ENCODE peak calls at places on chromosomes 16 and 17, in eight cellular contexts. O, V, G, J, D, U, X and Q are unnamed samples. For H3K4me1, the result is how much of the 10 kb centered on the place peaks cover.

GRCh38 chr17:35895602-35896001 is 15.4 kb upstream of the CCL5 start:
- DNase-seq in O (no peak), V (no peak), G (no peak), J (no peak), D (no peak), U (no peak), X (no peak), Q (no peak)

GRCh38 chr16:27222499-27223225 is 19.3 kb downstream of the KDM8 start:
- DNase-seq in O (no peak), V (peak), G (no peak), J (peak), D (no peak), U (peak), X (no peak), Q (peak)

GRCh38 chr16:66850115-66850815 is 6.1 kb downstream of the CA7 start:
- DNase-seq in O (no peak), V (no peak), G (no peak), J (no peak), D (peak), U (no peak), X (no peak), Q (no peak)

GRCh38 chr17:10161392-10161791 is 37.0 kb downstream of the GAS7 start:
- DNase-seq in O (no peak), V (no peak), G (no peak), J (no peak), D (no peak), U (no peak), X (no peak), Q (no peak)

GRCh38 chr17:60390881-60391418 is 983 bp downstream of the USP32 start:
- DNase-seq in O (no peak), V (peak), G (peak), J (no peak), D (no peak), U (peak), X (peak), Q (peak)

GRCh38 chr16:72149676-72150464 is 22.1 kb downstream of the PMFBP1 start:
- DNase-seq in O (no peak), V (peak), G (no peak), J (no peak), D (no peak), U (no peak), X (no peak), Q (no peak)

GRCh38 chr16:82655720-82656500 is 29.1 kb downstream of the CDH13 start:
- DNase-seq in O (no peak), V (no peak), G (no peak), J (no peak), D (no peak), U (no peak), X (no peak), Q (no peak)

GRCh38 chr17:40596261-40596919 is 31.1 kb upstream of the CCR7 start:
- DNase-seq in O (peak), V (peak), G (peak), J (no peak), D (no peak), U (no peak), X (no peak), Q (no peak)

GRCh38 chr16:48405153-48405552 is 19.9 kb upstream of the SIAH1 start:
- DNase-seq in O (no peak), V (no peak), G (no peak), J (no peak), D (no peak), U (no peak), X (no peak), Q (no peak)

GRCh38 chr17:67469208-67469980 is 92.3 kb downstream of the PITPNC1 start:
- DNase-seq in O (no peak), V (no peak), G (no peak), J (peak), D (no peak), U (peak), X (no peak), Q (no peak)

DNA sequence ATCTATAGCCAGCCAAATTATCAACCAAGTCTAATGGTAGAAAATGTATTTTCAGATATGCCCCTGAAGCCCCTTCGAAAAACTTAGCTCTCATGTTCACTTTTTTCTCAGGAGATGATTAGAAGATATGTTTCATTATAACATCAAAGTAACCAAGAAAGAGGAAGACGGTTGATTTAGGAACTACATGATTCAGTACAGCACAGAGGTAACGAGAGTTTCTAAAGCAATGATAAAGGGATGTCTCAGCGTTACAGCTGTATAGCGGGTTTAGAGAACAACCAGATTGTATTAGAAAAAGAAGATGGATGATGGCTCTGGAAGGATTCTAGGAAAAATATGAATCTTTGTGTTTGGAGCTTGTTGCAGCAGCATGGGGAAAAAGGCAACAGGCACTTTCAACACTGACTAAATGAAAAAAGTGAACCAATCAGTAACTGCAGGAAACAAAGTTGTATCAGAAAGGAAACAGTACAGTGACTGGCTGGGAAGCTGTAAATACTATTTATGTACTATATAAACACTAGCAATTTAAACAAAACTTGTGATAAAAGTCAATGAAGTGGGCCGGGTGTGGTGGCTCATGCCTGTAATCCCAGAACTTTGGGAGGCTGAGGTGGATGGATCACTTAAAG is 21.5 kb downstream of the MBTD1 start:
- DNase-seq in O (no peak), V (no peak), G (no peak), J (no peak), D (no peak), U (no peak), X (no peak), Q (no peak)
- H3K27ac ChIP-seq in O (no peak), V (no peak), G (no peak), J (no peak), D (no peak), U (no peak), X (no peak), Q (no peak)

GRCh38 chr16:54805648-54806047 is 125.0 kb upstream of the IRX5 start:
- DNase-seq in O (no peak), V (no peak), G (no peak), J (no peak), D (no peak), U (no peak), X (no peak), Q (no peak)
- H3K4me3 ChIP-seq in O (no peak), V (no peak), G (no peak), J (no peak), D (no peak), U (no peak), X (no peak), Q (no peak)

GRCh38 chr17:8963665-8964258 is 1.7 kb downstream of the PIK3R5 start:
- DNase-seq in O (no peak), V (no peak), G (no peak), J (no peak), D (no peak), U (no peak), X (no peak), Q (no peak)
- H3K4me1 ChIP-seq in O (under half), V (under half), G (under half), J (under half), D (under half), U (under half), X (under half), Q (under half)

GRCh38 chr17:2082003-2082862 is 27.3 kb downstream of the HIC1 start:
- DNase-seq in O (no peak), V (peak), G (no peak), J (no peak), D (no peak), U (no peak), X (no peak), Q (no peak)
- H3K27ac ChIP-seq in O (no peak), V (no peak), G (no peak), J (peak), D (peak), U (peak), X (no peak), Q (peak)

GRCh38 chr17:42761638-42762037 is 611 bp downstream of the RAMP2 start:
- DNase-seq in O (no peak), V (no peak), G (no peak), J (no peak), D (no peak), U (no peak), X (no peak), Q (no peak)
- H3K4me3 ChIP-seq in O (no peak), V (no peak), G (no peak), J (peak), D (peak), U (no peak), X (peak), Q (peak)

DNA sequence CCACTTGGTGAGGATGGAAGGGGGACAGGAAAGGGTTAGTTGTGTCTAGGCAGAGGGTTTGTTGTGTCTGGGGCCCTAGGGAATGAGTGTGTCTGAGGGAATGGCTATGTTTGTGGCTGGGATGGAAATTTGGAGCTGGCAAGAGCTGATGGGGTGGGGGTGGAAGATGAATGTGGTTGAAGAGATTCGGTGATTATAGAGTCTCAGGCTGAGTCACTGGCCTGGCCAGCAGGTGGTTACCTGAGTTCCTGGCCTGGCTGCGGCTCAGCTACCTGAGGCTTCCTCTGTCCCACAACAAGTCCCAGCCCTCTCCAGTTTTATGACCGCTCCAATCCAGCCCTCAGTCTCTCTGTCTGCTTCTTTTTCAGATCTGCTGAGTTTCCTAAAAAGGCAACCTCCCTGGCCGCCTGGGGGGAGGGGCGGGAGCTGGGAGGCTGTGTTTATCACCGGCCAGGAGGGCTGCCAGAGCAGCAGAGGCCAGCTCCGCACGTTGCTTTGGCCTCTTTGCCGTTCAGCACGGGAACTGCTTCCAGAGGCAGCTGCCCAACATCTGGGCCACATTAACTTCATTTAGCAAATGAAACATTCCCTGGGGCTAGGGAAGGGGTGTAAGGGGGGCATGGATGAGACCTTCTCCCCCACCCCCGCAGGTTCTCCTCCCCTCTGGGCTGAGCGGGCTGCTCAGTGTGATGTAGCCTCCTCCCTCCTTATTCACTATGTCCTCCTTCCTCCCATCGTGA is 21.8 kb downstream of the ITGB3 start:
- DNase-seq in O (no peak), V (peak), G (peak), J (peak), D (peak), U (peak), X (peak), Q (peak)
- H3K4me1 ChIP-seq in O (under half), V (under half), G (half or more), J (half or more), D (under half), U (under half), X (under half), Q (under half)